ENCODE peak calls at places on chromosomes 7 and 10, in eight cellular contexts. One of them, this sample, is unnamed.

GRCh38 chr7:16644157-16644556 is 1.4 kb downstream of the ANKMY2 start:
- DNase-seq in NB4: no peak
- DNase-seq in SK-N-SH: no peak
- DNase-seq in psoas muscle: no peak
- DNase-seq in lung: no peak
- DNase-seq in neuronal stem cell: no peak
- DNase-seq in suprapubic skin: no peak
- DNase-seq in right cardiac atrium: no peak
- DNase-seq in this sample: no peak

GRCh38 chr10:61961278-61961677 is 59.8 kb downstream of the ARID5B start:
- DNase-seq in NB4: peak; percentile 16
- DNase-seq in SK-N-SH: no peak
- DNase-seq in psoas muscle: no peak
- DNase-seq in lung: no peak
- DNase-seq in neuronal stem cell: no peak
- DNase-seq in suprapubic skin: no peak
- DNase-seq in right cardiac atrium: no peak
- DNase-seq in this sample: no peak

GRCh38 chr7:132386249-132386681 is 190.0 kb downstream of the PLXNA4 start:
- DNase-seq in NB4: no peak
- DNase-seq in SK-N-SH: peak; percentile 72
- DNase-seq in psoas muscle: peak; percentile 49
- DNase-seq in lung: peak; percentile 43
- DNase-seq in neuronal stem cell: no peak
- DNase-seq in suprapubic skin: no peak
- DNase-seq in right cardiac atrium: peak; percentile 86
- DNase-seq in this sample: no peak

GRCh38 chr7:128963327-128963757 is 25.6 kb downstream of the IRF5 start:
- DNase-seq in NB4: no peak
- DNase-seq in SK-N-SH: no peak
- DNase-seq in psoas muscle: no peak
- DNase-seq in lung: no peak
- DNase-seq in neuronal stem cell: no peak
- DNase-seq in suprapubic skin: no peak
- DNase-seq in right cardiac atrium: no peak
- DNase-seq in this sample: no peak

GRCh38 chr10:103921750-103922195 is 3.8 kb upstream of the STN1 start:
- DNase-seq in NB4: no peak
- DNase-seq in SK-N-SH: no peak
- DNase-seq in psoas muscle: no peak
- DNase-seq in lung: no peak
- DNase-seq in neuronal stem cell: no peak
- DNase-seq in suprapubic skin: no peak
- DNase-seq in right cardiac atrium: no peak
- DNase-seq in this sample: no peak

GRCh38 chr7:94823952-94824351 is 83.4 kb upstream of the PPP1R9A start:
- DNase-seq in NB4: no peak
- DNase-seq in SK-N-SH: no peak
- DNase-seq in psoas muscle: no peak
- DNase-seq in lung: no peak
- DNase-seq in neuronal stem cell: no peak
- DNase-seq in suprapubic skin: no peak
- DNase-seq in right cardiac atrium: no peak
- DNase-seq in this sample: no peak

GRCh38 chr7:22651534-22652243 is 75.3 kb upstream of the IL6 start:
- DNase-seq in NB4: no peak
- DNase-seq in SK-N-SH: no peak
- DNase-seq in psoas muscle: no peak
- DNase-seq in lung: no peak
- DNase-seq in neuronal stem cell: no peak
- DNase-seq in suprapubic skin: no peak
- DNase-seq in right cardiac atrium: no peak
- DNase-seq in this sample: no peak

GRCh38 chr10:133420579-133420978 is 3.8 kb downstream of the SPRN start:
- DNase-seq in NB4: no peak
- DNase-seq in SK-N-SH: no peak
- DNase-seq in psoas muscle: no peak
- DNase-seq in lung: no peak
- DNase-seq in neuronal stem cell: no peak
- DNase-seq in suprapubic skin: no peak
- DNase-seq in right cardiac atrium: no peak
- DNase-seq in this sample: no peak

GRCh38 chr7:120254845-120255244 is 18.1 kb upstream of the KCND2 start:
- DNase-seq in NB4: no peak
- DNase-seq in SK-N-SH: no peak
- DNase-seq in psoas muscle: no peak
- DNase-seq in lung: no peak
- DNase-seq in neuronal stem cell: no peak
- DNase-seq in suprapubic skin: no peak
- DNase-seq in right cardiac atrium: no peak
- DNase-seq in this sample: no peak

GRCh38 chr10:60291354-60291930 is 98.2 kb downstream of the ANK3 start:
- DNase-seq in NB4: no peak
- DNase-seq in SK-N-SH: no peak
- DNase-seq in psoas muscle: no peak
- DNase-seq in lung: no peak
- DNase-seq in neuronal stem cell: no peak
- DNase-seq in suprapubic skin: no peak
- DNase-seq in right cardiac atrium: no peak
- DNase-seq in this sample: no peak

GRCh38 chr7:128045766-128046165 is 14.5 kb upstream of the LRRC4 start:
- DNase-seq in NB4: no peak
- DNase-seq in SK-N-SH: no peak
- DNase-seq in psoas muscle: no peak
- DNase-seq in lung: no peak
- DNase-seq in neuronal stem cell: no peak
- DNase-seq in suprapubic skin: no peak
- DNase-seq in right cardiac atrium: no peak
- DNase-seq in this sample: no peak

GRCh38 chr7:142808802-142809583 is 38.2 kb downstream of the PRSS2 start:
- DNase-seq in NB4: peak; percentile 54
- DNase-seq in SK-N-SH: no peak
- DNase-seq in psoas muscle: no peak
- DNase-seq in lung: no peak
- DNase-seq in neuronal stem cell: no peak
- DNase-seq in suprapubic skin: no peak
- DNase-seq in right cardiac atrium: peak; percentile 54
- DNase-seq in this sample: peak; percentile 45

GRCh38 chr10:131693766-131694165 is 207.0 kb upstream of the PPP2R2D start:
- DNase-seq in NB4: no peak
- DNase-seq in SK-N-SH: no peak
- DNase-seq in psoas muscle: no peak
- DNase-seq in lung: no peak
- DNase-seq in neuronal stem cell: no peak
- DNase-seq in suprapubic skin: no peak
- DNase-seq in right cardiac atrium: no peak
- DNase-seq in this sample: no peak

GRCh38 chr10:109348324-109348723 is 575.0 kb downstream of the XPNPEP1 start:
- DNase-seq in NB4: no peak
- DNase-seq in SK-N-SH: no peak
- DNase-seq in psoas muscle: no peak
- DNase-seq in lung: no peak
- DNase-seq in neuronal stem cell: no peak
- DNase-seq in suprapubic skin: no peak
- DNase-seq in right cardiac atrium: no peak
- DNase-seq in this sample: no peak

GRCh38 chr7:136214356-136214755 is 237.2 kb upstream of the MTPN start:
- DNase-seq in NB4: no peak
- DNase-seq in SK-N-SH: peak; percentile 18
- DNase-seq in psoas muscle: no peak
- DNase-seq in lung: no peak
- DNase-seq in neuronal stem cell: no peak
- DNase-seq in suprapubic skin: no peak
- DNase-seq in right cardiac atrium: no peak
- DNase-seq in this sample: no peak

GRCh38 chr7:130010689-130011412 is 40.3 kb downstream of the ZC3HC1 start:
- DNase-seq in NB4: peak; percentile 91
- DNase-seq in SK-N-SH: peak; percentile 83
- DNase-seq in psoas muscle: peak; percentile 71
- DNase-seq in lung: peak; percentile 83
- DNase-seq in neuronal stem cell: peak; percentile 95
- DNase-seq in suprapubic skin: peak; percentile 89
- DNase-seq in right cardiac atrium: peak; percentile 80
- DNase-seq in this sample: no peak

DNA sequence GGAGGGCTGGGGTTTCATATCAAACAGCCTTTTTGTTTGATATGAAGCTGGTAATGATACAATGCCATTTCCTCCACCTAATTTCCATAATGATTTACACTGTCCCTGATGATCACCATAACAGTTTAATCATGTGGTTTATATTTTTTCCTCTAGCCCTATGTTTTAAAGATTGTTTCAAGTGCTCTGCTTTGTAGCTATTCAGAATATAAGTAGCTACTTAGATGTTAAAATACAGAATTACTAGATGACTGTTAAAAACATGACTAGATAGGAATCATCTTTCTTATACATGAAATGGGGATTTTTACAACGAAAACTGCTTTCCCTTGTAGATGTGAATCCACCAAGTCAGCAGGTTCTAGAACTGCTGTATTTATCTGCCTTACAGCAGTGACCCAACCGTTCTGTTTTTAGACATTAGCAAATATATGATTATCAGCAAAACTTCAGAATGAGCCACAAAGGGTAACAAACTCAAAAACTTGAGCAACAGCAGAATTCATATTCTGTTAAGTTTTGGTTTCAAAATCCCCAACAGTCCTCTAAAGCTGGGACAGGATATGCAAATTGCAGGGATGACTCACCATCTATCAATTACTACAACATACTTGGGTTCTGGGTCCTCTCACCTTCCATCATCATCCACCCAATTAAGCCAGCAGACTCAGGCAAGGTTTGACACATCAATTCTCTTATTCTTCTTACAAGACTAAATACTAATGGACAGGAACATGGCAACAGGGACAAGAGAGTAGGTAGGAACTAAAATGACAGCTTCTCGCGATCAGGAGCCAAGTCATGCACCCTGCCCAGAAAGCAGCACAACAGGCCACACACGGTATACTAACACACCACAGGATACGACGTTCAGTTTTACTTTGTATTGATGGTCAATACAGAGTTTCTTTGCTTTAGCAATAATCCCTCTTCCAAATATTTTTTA is 83.9 kb downstream of the PIP4K2A start:
- DNase-seq in NB4: peak; percentile 79
- DNase-seq in SK-N-SH: no peak
- DNase-seq in psoas muscle: no peak
- DNase-seq in lung: no peak
- DNase-seq in neuronal stem cell: no peak
- DNase-seq in suprapubic skin: no peak
- DNase-seq in right cardiac atrium: no peak
- DNase-seq in this sample: no peak
- H3K4me3 ChIP-seq in NB4: peak overlapping the region; percentile 47
- H3K4me3 ChIP-seq in SK-N-SH: no peak overlapping the region
- H3K4me3 ChIP-seq in psoas muscle: no peak overlapping the region
- H3K4me3 ChIP-seq in lung: no peak overlapping the region
- H3K4me3 ChIP-seq in neuronal stem cell: no peak overlapping the region
- H3K4me3 ChIP-seq in suprapubic skin: no peak overlapping the region
- H3K4me3 ChIP-seq in right cardiac atrium: no peak overlapping the region
- H3K4me3 ChIP-seq in this sample: no peak overlapping the region

DNA sequence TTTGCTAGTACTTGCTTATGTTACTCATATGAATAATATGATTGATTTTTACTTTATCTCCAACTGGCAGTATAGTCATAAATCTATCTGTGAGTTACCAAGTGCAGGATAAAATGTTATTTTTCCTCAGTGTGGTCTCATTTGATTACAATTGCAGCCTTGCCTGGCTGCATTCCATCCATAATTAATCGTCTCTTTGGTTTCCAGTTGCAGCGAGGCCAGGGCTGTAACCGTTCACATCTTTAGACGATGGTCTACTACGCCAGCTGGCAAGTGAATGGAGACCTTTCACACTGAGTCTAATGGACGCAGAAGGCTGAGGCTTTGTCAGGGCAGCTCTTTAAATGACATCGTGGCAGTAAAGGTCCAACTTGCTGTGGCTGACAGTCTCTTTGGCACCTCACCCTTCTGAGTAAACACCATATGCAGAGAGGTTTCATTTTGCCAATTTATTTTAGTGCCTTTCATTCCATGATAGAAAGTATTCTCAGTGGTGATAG is 84.0 kb downstream of the ARL4A start:
- DNase-seq in NB4: no peak
- DNase-seq in SK-N-SH: no peak
- DNase-seq in psoas muscle: no peak
- DNase-seq in lung: peak; percentile 29
- DNase-seq in neuronal stem cell: peak; percentile 24
- DNase-seq in suprapubic skin: no peak
- DNase-seq in right cardiac atrium: peak; percentile 67
- DNase-seq in this sample: no peak
- H3K4me3 ChIP-seq in NB4: no peak overlapping the region
- H3K4me3 ChIP-seq in SK-N-SH: peak overlapping the region; percentile 24
- H3K4me3 ChIP-seq in psoas muscle: peak overlapping the region; percentile 26
- H3K4me3 ChIP-seq in lung: no peak overlapping the region
- H3K4me3 ChIP-seq in neuronal stem cell: peak overlapping the region; percentile 14
- H3K4me3 ChIP-seq in suprapubic skin: peak overlapping the region; percentile 31
- H3K4me3 ChIP-seq in right cardiac atrium: peak overlapping the region; percentile 32
- H3K4me3 ChIP-seq in this sample: peak overlapping the region; percentile 48

GRCh38 chr7:3260425-3260762 is 40.7 kb upstream of the SDK1 start:
- DNase-seq in NB4: peak; percentile 23
- DNase-seq in SK-N-SH: no peak
- DNase-seq in psoas muscle: no peak
- DNase-seq in lung: no peak
- DNase-seq in neuronal stem cell: no peak
- DNase-seq in suprapubic skin: no peak
- DNase-seq in right cardiac atrium: no peak
- DNase-seq in this sample: no peak
- H3K4me3 ChIP-seq in NB4: peak overlapping the region; percentile 36
- H3K4me3 ChIP-seq in SK-N-SH: no peak overlapping the region
- H3K4me3 ChIP-seq in psoas muscle: peak overlapping the region; percentile 62
- H3K4me3 ChIP-seq in lung: no peak overlapping the region
- H3K4me3 ChIP-seq in neuronal stem cell: no peak overlapping the region
- H3K4me3 ChIP-seq in suprapubic skin: peak overlapping the region; percentile 34
- H3K4me3 ChIP-seq in right cardiac atrium: peak overlapping the region; percentile 44
- H3K4me3 ChIP-seq in this sample: peak overlapping the region; percentile 69

GRCh38 chr7:155533120-155533826 is 13.1 kb downstream of the CNPY1 start:
- DNase-seq in NB4: peak; percentile 32
- DNase-seq in SK-N-SH: peak; percentile 62
- DNase-seq in psoas muscle: no peak
- DNase-seq in lung: no peak
- DNase-seq in neuronal stem cell: peak; percentile 18
- DNase-seq in suprapubic skin: peak; percentile 63
- DNase-seq in right cardiac atrium: no peak
- DNase-seq in this sample: no peak

GRCh38 chr7:155532792-155533119 is 13.6 kb downstream of the CNPY1 start:
- DNase-seq in NB4: no peak
- DNase-seq in SK-N-SH: no peak
- DNase-seq in psoas muscle: no peak
- DNase-seq in lung: no peak
- DNase-seq in neuronal stem cell: no peak
- DNase-seq in suprapubic skin: peak; percentile 37
- DNase-seq in right cardiac atrium: no peak
- DNase-seq in this sample: no peak

GRCh38 chr7:155531686-155532085 is 14.7 kb downstream of the CNPY1 start:
- DNase-seq in NB4: no peak
- DNase-seq in SK-N-SH: no peak
- DNase-seq in psoas muscle: no peak
- DNase-seq in lung: no peak
- DNase-seq in neuronal stem cell: no peak
- DNase-seq in suprapubic skin: peak; percentile 72
- DNase-seq in right cardiac atrium: no peak
- DNase-seq in this sample: no peak

GRCh38 chr7:155534691-155535090 is 11.7 kb downstream of the CNPY1 start:
- DNase-seq in NB4: no peak
- DNase-seq in SK-N-SH: no peak
- DNase-seq in psoas muscle: no peak
- DNase-seq in lung: no peak
- DNase-seq in neuronal stem cell: no peak
- DNase-seq in suprapubic skin: no peak
- DNase-seq in right cardiac atrium: no peak
- DNase-seq in this sample: no peak

GRCh38 chr7:155533827-155534690 is 12.3 kb downstream of the CNPY1 start:
- DNase-seq in NB4: peak; percentile 70
- DNase-seq in SK-N-SH: peak; percentile 92
- DNase-seq in psoas muscle: no peak
- DNase-seq in lung: no peak
- DNase-seq in neuronal stem cell: peak; percentile 65
- DNase-seq in suprapubic skin: no peak
- DNase-seq in right cardiac atrium: no peak
- DNase-seq in this sample: no peak
- H3K4me3 ChIP-seq in NB4: no peak overlapping the region
- H3K4me3 ChIP-seq in SK-N-SH: no peak overlapping the region
- H3K4me3 ChIP-seq in psoas muscle: peak overlapping the region; percentile 43
- H3K4me3 ChIP-seq in lung: no peak overlapping the region
- H3K4me3 ChIP-seq in neuronal stem cell: peak overlapping the region; percentile 81
- H3K4me3 ChIP-seq in suprapubic skin: peak overlapping the region; percentile 27
- H3K4me3 ChIP-seq in right cardiac atrium: peak overlapping the region; percentile 37
- H3K4me3 ChIP-seq in this sample: peak overlapping the region; percentile 57